ENCODE peak calls at places on chromosomes 5 and 9, in eight cellular contexts. H, A, X, B, Y, W, K and J are unnamed samples.

GRCh38 chr5:54470677-54471076 is 15.2 kb downstream of the HSPB3 start:
- DNase-seq in H (no peak), A (no peak), X (no peak), B (peak; percentile 81), Y (no peak), W (no peak), K (peak; percentile 70), J (no peak)

GRCh38 chr9:37899041-37899440 is 4.9 kb downstream of the SLC25A51 start:
- DNase-seq in H (no peak), A (no peak), X (no peak), B (peak; percentile 71), Y (no peak), W (no peak), K (peak; percentile 33), J (no peak)

GRCh38 chr9:117546894-117547293 is 132.0 kb upstream of the ASTN2 start:
- DNase-seq in H (no peak), A (peak; percentile 28), X (no peak), B (no peak), Y (no peak), W (no peak), K (no peak), J (no peak)

GRCh38 chr5:139446956-139447779 is 7.8 kb upstream of the DNAJC18 start:
- DNase-seq in H (no peak), A (no peak), X (no peak), B (peak; percentile 84), Y (no peak), W (no peak), K (peak; percentile 39), J (no peak)

GRCh38 chr5:75006821-75007536 is 45.4 kb downstream of the GCNT4 start:
- DNase-seq in H (no peak), A (no peak), X (no peak), B (no peak), Y (no peak), W (no peak), K (peak; percentile 16), J (no peak)

GRCh38 chr9:132129535-132129934 is 32.3 kb upstream of the NTNG2 start:
- DNase-seq in H (no peak), A (no peak), X (no peak), B (no peak), Y (no peak), W (no peak), K (no peak), J (no peak)

GRCh38 chr5:132528866-132529634 is 14.3 kb downstream of the IL5 start:
- DNase-seq in H (no peak), A (no peak), X (no peak), B (no peak), Y (no peak), W (no peak), K (no peak), J (no peak)

GRCh38 chr5:133848306-133848924 is 120.0 kb downstream of the C5orf15 start:
- DNase-seq in H (no peak), A (no peak), X (no peak), B (no peak), Y (no peak), W (no peak), K (peak; percentile 40), J (no peak)

GRCh38 chr5:138179277-138179857 is 455 bp downstream of the KIF20A start:
- DNase-seq in H (no peak), A (no peak), X (no peak), B (peak; percentile 55), Y (peak; percentile 48), W (no peak), K (peak; percentile 4), J (no peak)

GRCh38 chr9:83445703-83446102 is 92.5 kb downstream of the FRMD3 start:
- DNase-seq in H (no peak), A (no peak), X (no peak), B (no peak), Y (no peak), W (no peak), K (no peak), J (no peak)

GRCh38 chr5:175484824-175485223 is 6.5 kb downstream of the SFXN1 start:
- DNase-seq in H (no peak), A (no peak), X (no peak), B (no peak), Y (no peak), W (no peak), K (no peak), J (no peak)

GRCh38 chr5:175487514-175488222 is 9.3 kb downstream of the SFXN1 start:
- DNase-seq in H (no peak), A (no peak), X (no peak), B (no peak), Y (no peak), W (no peak), K (no peak), J (no peak)

GRCh38 chr5:175483337-175483736 is 5.0 kb downstream of the SFXN1 start:
- DNase-seq in H (no peak), A (no peak), X (no peak), B (no peak), Y (no peak), W (no peak), K (no peak), J (no peak)

GRCh38 chr5:175484322-175484721 is 6.0 kb downstream of the SFXN1 start:
- DNase-seq in H (no peak), A (no peak), X (no peak), B (no peak), Y (no peak), W (no peak), K (no peak), J (no peak)

DNA sequence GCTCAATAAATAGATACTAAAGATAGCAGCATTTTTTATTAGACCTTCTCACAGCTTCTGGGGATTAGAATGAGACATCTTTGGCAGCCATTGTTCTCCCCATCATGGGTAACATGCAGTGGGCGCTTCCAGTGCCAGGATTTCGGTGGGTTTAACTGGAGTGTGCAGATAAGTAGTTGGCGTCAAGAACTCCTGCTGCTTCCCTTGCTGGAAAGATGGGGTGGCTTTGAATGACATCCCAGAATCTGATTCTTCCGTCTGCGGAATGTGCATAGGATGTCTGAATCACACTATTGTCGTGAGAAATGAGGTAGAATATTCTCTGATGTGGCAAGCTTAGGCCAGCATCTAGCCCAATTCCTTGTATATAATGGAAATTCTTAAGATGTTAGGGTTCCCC is 7.3 kb downstream of the SFXN1 start:
- DNase-seq in H (no peak), A (no peak), X (no peak), B (no peak), Y (no peak), W (no peak), K (peak; percentile 26), J (no peak)
- H3K36me3 ChIP-seq in H (peaks cover 11% of the 10 kb centered on the region), A (peaks cover 28% of the 10 kb centered on the region), X (peaks cover 13% of the 10 kb centered on the region), B (peaks cover 7% of the 10 kb centered on the region), Y (no peaks in the 10 kb centered on the region), W (no peaks in the 10 kb centered on the region), K (no peaks in the 10 kb centered on the region), J (no peaks in the 10 kb centered on the region)

DNA sequence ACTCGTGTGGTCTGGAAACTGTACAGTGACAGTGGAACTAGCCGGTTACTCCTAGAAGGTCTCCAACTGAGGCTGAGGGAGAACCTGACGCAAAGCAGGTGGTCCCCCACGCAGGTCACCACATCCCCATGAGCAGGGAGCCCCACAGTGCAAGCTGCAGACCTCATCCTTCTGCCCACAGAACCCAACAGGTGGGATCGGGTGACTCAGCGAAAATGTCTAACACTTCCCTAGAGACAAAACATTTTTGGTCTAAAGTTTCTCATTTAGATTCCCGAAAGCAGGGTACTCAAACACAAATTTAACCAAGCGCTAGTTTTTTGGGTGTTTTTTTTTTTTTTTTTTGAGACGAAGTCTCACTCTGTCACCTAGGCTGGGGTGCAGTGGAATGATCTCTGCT is 62.4 kb upstream of the RETREG1 start:
- DNase-seq in H (no peak), A (no peak), X (no peak), B (no peak), Y (no peak), W (no peak), K (no peak), J (no peak)
- H3K27ac ChIP-seq in H (no peak overlapping the region), A (no peak overlapping the region), X (no peak overlapping the region), B (no peak overlapping the region), Y (no peak overlapping the region), W (no peak overlapping the region), K (no peak overlapping the region), J (no peak overlapping the region)

GRCh38 chr5:95647886-95648860 is 1.6 kb downstream of the RFESD start:
- DNase-seq in H (no peak), A (no peak), X (no peak), B (no peak), Y (no peak), W (no peak), K (peak; percentile 39), J (no peak)
- H3K4me3 ChIP-seq in H (no peak overlapping the region), A (no peak overlapping the region), X (peak overlapping the region; percentile 71), B (peak overlapping the region; percentile 75), Y (no peak overlapping the region), W (no peak overlapping the region), K (no peak overlapping the region), J (no peak overlapping the region)

GRCh38 chr9:93675336-93676150 is 99.2 kb downstream of the PHF2 start:
- DNase-seq in H (no peak), A (peak; percentile 3), X (peak; percentile 13), B (no peak), Y (no peak), W (peak; percentile 44), K (no peak), J (peak; percentile 38)

GRCh38 chr9:93677061-93677571 is 100.7 kb downstream of the PHF2 start:
- DNase-seq in H (no peak), A (peak; percentile 1), X (peak; percentile 7), B (no peak), Y (no peak), W (peak; percentile 38), K (no peak), J (peak; percentile 39)

GRCh38 chr9:93674580-93675335 is 98.4 kb downstream of the PHF2 start:
- DNase-seq in H (no peak), A (peak; percentile 2), X (peak; percentile 8), B (no peak), Y (no peak), W (peak; percentile 38), K (no peak), J (peak; percentile 39)

GRCh38 chr9:93677641-93678136 is 101.3 kb downstream of the PHF2 start:
- DNase-seq in H (no peak), A (peak; percentile 1), X (peak; percentile 2), B (no peak), Y (no peak), W (peak; percentile 38), K (no peak), J (peak; percentile 34)

GRCh38 chr9:93676310-93677054 is 100.1 kb downstream of the PHF2 start:
- DNase-seq in H (no peak), A (peak; percentile 3), X (peak; percentile 7), B (no peak), Y (no peak), W (peak; percentile 44), K (no peak), J (peak; percentile 37)
- H3K36me3 ChIP-seq in H (peaks cover 6% of the 10 kb centered on the region), A (peaks cover 52% of the 10 kb centered on the region), X (peaks cover 52% of the 10 kb centered on the region), B (no peaks in the 10 kb centered on the region), Y (no peaks in the 10 kb centered on the region), W (no peaks in the 10 kb centered on the region), K (peaks cover 9% of the 10 kb centered on the region), J (peaks cover 42% of the 10 kb centered on the region)